ENCODE peak calls at places on chromosomes 11 and 22, in six cellular contexts. T, V, C, E, S and U are unnamed samples.

GRCh38 chr11:126636911-126637799 is 281.7 kb downstream of the ST3GAL4 start:
- DNase-seq in S (no peak), T (peak), V (peak), E (no peak), C (no peak), U (no peak)

GRCh38 chr11:115503083-115503885 is 931 bp downstream of the CADM1 start:
- DNase-seq in T (peak), C (no peak), S (no peak), E (peak), V (peak), U (no peak)

GRCh38 chr11:120108154-120108784 is 29.6 kb downstream of the TRIM29 start:
- DNase-seq in T (peak), E (peak), C (peak), V (peak), S (peak), U (peak)

GRCh38 chr11:77191429-77191822 is 63.4 kb downstream of the MYO7A start:
- DNase-seq in C (no peak), V (no peak), S (no peak), T (no peak), E (no peak), U (no peak)

GRCh38 chr11:110199184-110199981 is 97.0 kb downstream of the RDX start:
- DNase-seq in T (peak), S (no peak), V (no peak), C (no peak), E (no peak), U (no peak)

GRCh38 chr11:78325274-78325781 is 92.3 kb downstream of the GAB2 start:
- DNase-seq in V (no peak), C (no peak), S (no peak), T (no peak), E (no peak), U (no peak)

GRCh38 chr11:2092956-2093412 is 46.2 kb downstream of the IGF2 start:
- DNase-seq in E (peak), T (peak), S (peak), V (peak), C (peak), U (no peak)

GRCh38 chr22:21444701-21445436 is 22.3 kb upstream of the TMEM191C start:
- DNase-seq in C (no peak), E (no peak), T (no peak), V (no peak), S (no peak), U (peak)

GRCh38 chr22:47152938-47153337 is 390.5 kb downstream of the TBC1D22A start:
- DNase-seq in S (no peak), V (no peak), E (no peak), T (peak), C (no peak), U (no peak)

GRCh38 chr22:31289335-31289734 is 3.0 kb downstream of the PIK3IP1 start:
- DNase-seq in C (no peak), V (no peak), E (no peak), S (no peak), T (no peak), U (no peak)

GRCh38 chr11:57777969-57778317 is 16.3 kb downstream of the CTNND1 start:
- DNase-seq in T (peak), S (no peak), C (no peak), E (no peak), V (no peak), U (no peak)

GRCh38 chr22:47567126-47567730 is 804.8 kb downstream of the TBC1D22A start:
- DNase-seq in C (no peak), T (no peak), V (no peak), E (no peak), S (no peak), U (no peak)

GRCh38 chr11:70399681-70400112 is 1.4 kb downstream of the CTTN start:
- DNase-seq in T (peak), E (peak), V (peak), S (no peak), C (peak), U (no peak)

GRCh38 chr11:89667001-89667400 is 43.1 kb upstream of the TRIM77 start:
- DNase-seq in E (no peak), S (no peak), V (no peak), T (no peak), C (no peak), U (no peak)

GRCh38 chr11:125999234-125999880 is 53.5 kb downstream of the VSIG10L2 start:
- DNase-seq in T (no peak), E (no peak), C (peak), S (no peak), V (no peak), U (no peak)

GRCh38 chr22:48717076-48717810 is 1110.4 kb downstream of the BRD1 start:
- DNase-seq in S (no peak), T (no peak), V (no peak), E (peak), C (no peak), U (no peak)

GRCh38 chr11:86802601-86803051 is 2.3 kb downstream of the PRSS23 start:
- DNase-seq in V (no peak), C (peak), E (no peak), S (no peak), T (peak), U (no peak)

GRCh38 chr11:109914809-109915653 is 178.2 kb upstream of the ZC3H12C start:
- DNase-seq in T (peak), C (no peak), S (no peak), E (no peak), V (no peak), U (peak)